ENCODE peak calls at places on chromosomes 4 and X, in four cellular contexts. A, E, C and F are unnamed samples.

GRCh38 chr4:55635282-55635681 is 816 bp downstream of the NMU start:
- DNase-seq in A (no peak), E (no peak), C (peak; percentile 37), F (no peak)

GRCh38 chr4:19005211-19005610 is 983.7 kb upstream of the LCORL start:
- DNase-seq in A (peak; percentile 5), E (no peak), C (peak; percentile 1), F (no peak)

GRCh38 chr4:142817442-142817841 is 28.7 kb downstream of the INPP4B start:
- DNase-seq in A (peak; percentile 92), E (no peak), C (no peak), F (no peak)

GRCh38 chrX:10360121-10360520 is 203.3 kb downstream of the CLCN4 start:
- DNase-seq in A (peak; percentile 11), E (no peak), C (no peak), F (no peak)

GRCh38 chr4:133151681-133152329 is 2.7 kb downstream of the PCDH10 start:
- DNase-seq in A (peak; percentile 12), E (no peak), C (peak; percentile 79), F (no peak)

GRCh38 chr4:8319731-8320385 is 50.3 kb downstream of the HTRA3 start:
- DNase-seq in A (peak; percentile 56), E (no peak), C (no peak), F (no peak)

GRCh38 chr4:100022792-100023222 is 72.7 kb upstream of the H2AZ1 start:
- DNase-seq in A (peak; percentile 9), E (no peak), C (peak; percentile 20), F (peak; percentile 20)

GRCh38 chr4:142549726-142550463 is 296.2 kb downstream of the INPP4B start:
- DNase-seq in A (peak; percentile 52), E (no peak), C (no peak), F (no peak)

GRCh38 chr4:56512166-56512565 is 6.6 kb downstream of the ARL9 start:
- DNase-seq in A (peak; percentile 5), E (no peak), C (no peak), F (no peak)

GRCh38 chr4:124712417-124713212 is at the start of gene ANKRD50:
- DNase-seq in A (peak; percentile 96), E (peak; percentile 53), C (peak; percentile 92), F (peak; percentile 76)